ENCODE peak calls at places on chromosomes 1 and 21, in four cellular contexts. One of them, this sample, is unnamed.

GRCh38 chr1:34479731-34480130 is 275.1 kb upstream of the GJB5 start:
- DNase-seq in WTC11: peak
- DNase-seq in GM10248: no peak
- DNase-seq in heart left ventricle: no peak
- DNase-seq in this sample: peak

GRCh38 chr1:219333626-219334025 is 159.9 kb downstream of the LYPLAL1 start:
- DNase-seq in heart left ventricle: no peak
- DNase-seq in WTC11: no peak
- DNase-seq in GM10248: no peak
- DNase-seq in this sample: no peak

GRCh38 chr1:229889031-229889517 is 178.0 kb upstream of the GALNT2 start:
- DNase-seq in heart left ventricle: peak
- DNase-seq in WTC11: no peak
- DNase-seq in GM10248: no peak
- DNase-seq in this sample: no peak

GRCh38 chr1:156654700-156655099 is 12.8 kb downstream of the BCAN start:
- DNase-seq in GM10248: no peak
- DNase-seq in WTC11: no peak
- DNase-seq in heart left ventricle: no peak
- DNase-seq in this sample: no peak

GRCh38 chr1:23100074-23100748 is 68.4 kb downstream of the LUZP1 start:
- DNase-seq in GM10248: no peak
- DNase-seq in heart left ventricle: peak
- DNase-seq in WTC11: no peak
- DNase-seq in this sample: no peak

GRCh38 chr1:184199036-184199796 is 147.7 kb downstream of the TSEN15 start:
- DNase-seq in WTC11: no peak
- DNase-seq in heart left ventricle: no peak
- DNase-seq in GM10248: no peak
- DNase-seq in this sample: peak

GRCh38 chr1:223039990-223040389 is 103.1 kb downstream of the TLR5 start:
- DNase-seq in GM10248: no peak
- DNase-seq in WTC11: no peak
- DNase-seq in heart left ventricle: no peak
- DNase-seq in this sample: no peak

GRCh38 chr1:31585736-31586365 is 9.5 kb downstream of the TINAGL1 start:
- DNase-seq in heart left ventricle: no peak
- DNase-seq in WTC11: no peak
- DNase-seq in GM10248: no peak
- DNase-seq in this sample: no peak

GRCh38 chr1:62207187-62207586 is 12.5 kb downstream of the L1TD1 start:
- DNase-seq in WTC11: no peak
- DNase-seq in GM10248: no peak
- DNase-seq in heart left ventricle: no peak
- DNase-seq in this sample: no peak

GRCh38 chr1:198903203-198903602 is 264.4 kb downstream of the PTPRC start:
- DNase-seq in heart left ventricle: peak
- DNase-seq in GM10248: no peak
- DNase-seq in WTC11: peak
- DNase-seq in this sample: peak

GRCh38 chr1:63833346-63834065 is 59.7 kb downstream of the ROR1 start:
- DNase-seq in GM10248: no peak
- DNase-seq in heart left ventricle: no peak
- DNase-seq in WTC11: no peak
- DNase-seq in this sample: no peak

GRCh38 chr1:158176399-158176798 is 4.3 kb upstream of the CD1D start:
- DNase-seq in WTC11: no peak
- DNase-seq in GM10248: no peak
- DNase-seq in heart left ventricle: no peak
- DNase-seq in this sample: no peak
- TF ChIP-seq CTCF in WTC11: no peak
- TF ChIP-seq CTCF in GM10248: no peak
- TF ChIP-seq CTCF in heart left ventricle: no peak
- TF ChIP-seq CTCF in this sample: no peak

GRCh38 chr21:45959779-45960390 is 21.7 kb upstream of the COL6A1 start:
- DNase-seq in WTC11: no peak
- DNase-seq in GM10248: no peak
- DNase-seq in heart left ventricle: no peak
- DNase-seq in this sample: no peak
- TF ChIP-seq CTCF in WTC11: no peak
- TF ChIP-seq CTCF in GM10248: no peak
- TF ChIP-seq CTCF in heart left ventricle: no peak
- TF ChIP-seq CTCF in this sample: no peak

GRCh38 chr1:58062635-58063034 is 483.9 kb downstream of the OMA1 start:
- DNase-seq in GM10248: no peak
- DNase-seq in heart left ventricle: no peak
- DNase-seq in WTC11: no peak
- DNase-seq in this sample: no peak

GRCh38 chr1:58064281-58064680 is 482.2 kb downstream of the OMA1 start:
- DNase-seq in WTC11: peak
- DNase-seq in heart left ventricle: no peak
- DNase-seq in GM10248: no peak
- DNase-seq in this sample: no peak

GRCh38 chr1:58067082-58067481 is 479.4 kb downstream of the OMA1 start:
- DNase-seq in heart left ventricle: no peak
- DNase-seq in GM10248: no peak
- DNase-seq in WTC11: no peak
- DNase-seq in this sample: no peak

GRCh38 chr1:58063095-58063494 is 483.4 kb downstream of the OMA1 start:
- DNase-seq in heart left ventricle: no peak
- DNase-seq in GM10248: no peak
- DNase-seq in WTC11: no peak
- DNase-seq in this sample: no peak

DNA sequence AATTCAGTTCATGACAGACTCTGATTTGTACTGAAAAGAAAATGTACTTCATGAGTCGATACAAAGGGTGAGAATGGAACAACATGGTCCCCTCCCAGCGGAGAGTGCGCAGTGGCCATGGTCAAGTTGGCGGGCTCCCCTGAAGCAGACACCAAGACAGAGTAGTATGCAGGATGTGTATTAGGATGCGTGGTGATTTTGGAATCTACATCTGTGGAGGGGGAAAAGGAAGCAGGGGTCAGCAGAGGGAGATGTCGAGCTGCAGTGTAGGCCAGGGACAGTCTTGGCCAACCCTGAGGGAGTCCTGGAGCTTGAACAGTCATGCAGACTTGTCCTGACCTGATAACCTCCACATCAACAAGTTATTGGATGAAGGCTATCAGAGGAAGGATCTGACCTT is 481.0 kb downstream of the OMA1 start:
- DNase-seq in WTC11: peak
- DNase-seq in GM10248: peak
- DNase-seq in heart left ventricle: no peak
- DNase-seq in this sample: no peak
- TF ChIP-seq CTCF in WTC11: no peak
- TF ChIP-seq CTCF in GM10248: peak
- TF ChIP-seq CTCF in heart left ventricle: no peak
- TF ChIP-seq CTCF in this sample: no peak

DNA sequence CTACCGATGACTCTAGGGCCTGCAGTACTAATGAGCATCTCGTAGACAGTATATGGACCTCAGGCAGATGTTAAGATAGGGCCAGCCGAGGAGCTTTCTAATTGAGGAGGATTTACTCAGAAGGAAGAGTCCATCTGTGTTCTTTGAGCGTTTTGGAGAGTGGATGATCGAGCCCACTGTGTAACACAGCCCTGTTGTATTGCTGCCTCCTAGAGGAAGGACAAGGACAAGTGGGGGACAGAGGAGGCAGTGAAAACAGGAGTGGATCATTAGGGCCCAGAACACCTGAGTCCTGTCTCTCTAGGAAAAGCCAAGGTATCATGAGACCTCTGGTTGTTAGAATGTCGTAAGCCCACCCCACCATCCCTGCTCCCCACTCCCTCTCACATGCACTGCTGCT is 62.9 kb downstream of the TBX19 start:
- DNase-seq in GM10248: no peak
- DNase-seq in WTC11: no peak
- DNase-seq in heart left ventricle: no peak
- DNase-seq in this sample: no peak
- TF ChIP-seq CTCF in GM10248: peak
- TF ChIP-seq CTCF in WTC11: no peak
- TF ChIP-seq CTCF in heart left ventricle: no peak
- TF ChIP-seq CTCF in this sample: no peak

GRCh38 chr1:196148367-196148970 is 459.8 kb downstream of the KCNT2 start:
- DNase-seq in WTC11: no peak
- DNase-seq in heart left ventricle: no peak
- DNase-seq in GM10248: peak
- DNase-seq in this sample: peak
- TF ChIP-seq CTCF in WTC11: peak
- TF ChIP-seq CTCF in heart left ventricle: peak
- TF ChIP-seq CTCF in GM10248: peak
- TF ChIP-seq CTCF in this sample: peak

DNA sequence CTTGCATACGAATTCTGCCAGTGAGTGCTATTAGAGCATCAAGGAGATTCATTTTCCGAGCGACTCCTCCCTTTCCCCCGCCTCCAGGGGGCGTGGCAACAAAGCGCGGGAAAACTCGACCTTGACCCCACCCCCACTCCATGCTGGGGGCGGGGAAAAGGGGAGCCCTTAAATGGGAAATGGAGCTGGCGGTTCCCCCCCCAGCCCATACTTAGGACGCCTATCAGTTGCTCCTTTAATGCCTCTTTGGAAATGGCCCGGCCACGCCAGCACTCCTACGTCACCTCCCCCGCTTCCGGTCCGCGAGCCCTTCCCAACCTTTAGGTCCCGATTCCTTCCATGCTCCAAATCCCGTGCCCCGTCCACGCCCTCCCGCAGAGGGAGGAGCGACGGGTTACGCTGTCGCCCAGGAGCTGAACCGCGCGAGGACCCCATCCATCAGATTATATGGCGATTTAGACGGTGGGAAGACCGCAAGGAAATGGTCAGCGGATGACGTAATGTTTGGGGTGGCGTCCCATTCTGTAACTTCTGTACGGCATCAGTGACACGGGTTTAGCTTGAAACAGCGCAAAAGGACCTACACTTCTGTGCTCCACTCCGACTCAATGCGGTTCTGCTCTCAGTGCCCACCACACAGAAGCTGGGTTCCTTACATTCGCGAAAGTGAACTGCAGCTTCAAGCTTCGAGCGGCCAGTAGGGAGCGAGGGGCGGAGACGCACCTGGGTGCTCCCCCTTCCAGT is 702 bp upstream of the ZNF687 start:
- DNase-seq in WTC11: peak
- DNase-seq in GM10248: peak
- DNase-seq in heart left ventricle: peak
- DNase-seq in this sample: peak
- TF ChIP-seq CTCF in WTC11: peak
- TF ChIP-seq CTCF in GM10248: peak
- TF ChIP-seq CTCF in heart left ventricle: peak
- TF ChIP-seq CTCF in this sample: no peak

GRCh38 chr1:232599178-232600041 is 30.5 kb downstream of the SIPA1L2 start:
- DNase-seq in WTC11: no peak
- DNase-seq in heart left ventricle: no peak
- DNase-seq in GM10248: no peak
- DNase-seq in this sample: no peak

GRCh38 chr1:232598837-232599177 is 31.1 kb downstream of the SIPA1L2 start:
- DNase-seq in GM10248: no peak
- DNase-seq in heart left ventricle: no peak
- DNase-seq in WTC11: no peak
- DNase-seq in this sample: no peak

GRCh38 chr1:232600430-232601258 is 29.3 kb downstream of the SIPA1L2 start:
- DNase-seq in WTC11: no peak
- DNase-seq in heart left ventricle: no peak
- DNase-seq in GM10248: no peak
- DNase-seq in this sample: no peak

GRCh38 chr1:232598133-232598532 is 31.8 kb downstream of the SIPA1L2 start:
- DNase-seq in WTC11: no peak
- DNase-seq in heart left ventricle: no peak
- DNase-seq in GM10248: no peak
- DNase-seq in this sample: no peak

DNA sequence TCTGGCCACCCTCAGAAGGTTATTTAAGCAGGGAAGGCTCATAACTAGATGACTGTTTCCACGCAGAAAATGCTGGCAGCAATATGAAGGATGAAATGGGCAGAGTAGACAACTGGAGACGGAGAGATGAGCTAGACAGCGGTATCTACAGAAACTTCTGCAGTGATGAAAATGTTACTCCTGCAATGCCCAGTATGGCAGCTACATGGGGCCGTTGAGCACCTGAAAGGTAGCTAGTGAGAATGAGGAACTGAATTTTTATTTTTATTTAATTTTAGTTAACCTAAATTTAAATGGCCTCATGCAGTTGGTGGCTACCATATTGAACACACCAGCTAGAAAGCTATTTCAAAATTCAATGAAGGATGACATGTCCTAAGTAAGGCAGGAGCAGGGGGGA is 27.3 kb downstream of the SIPA1L2 start:
- DNase-seq in WTC11: no peak
- DNase-seq in heart left ventricle: no peak
- DNase-seq in GM10248: no peak
- DNase-seq in this sample: no peak
- TF ChIP-seq CTCF in WTC11: peak
- TF ChIP-seq CTCF in heart left ventricle: peak
- TF ChIP-seq CTCF in GM10248: no peak
- TF ChIP-seq CTCF in this sample: no peak

This sample was measured in nephron progenitor cell.